ENCODE peak calls at places on chromosome 1, in ten cellular contexts. R is SJCRH30, Y is PC-9, E is neural progenitor cell, M is right atrium auricular region, Q is IMR-90, I is spleen, N is RWPE2, J is adipocyte, X is AG04449. H is an unnamed sample.

GRCh38 chr1:187226396-187226795 is 397.6 kb downstream of the PLA2G4A start:
- DNase-seq in R (no peak), Y (no peak), E (no peak), M (no peak), Q (peak; percentile 41), I (no peak), N (no peak), J (peak; percentile 12), X (no peak), H (no peak)

GRCh38 chr1:156123356-156124196 is 9.1 kb downstream of the LMNA start:
- DNase-seq in R (peak; percentile 97), Y (peak; percentile 94), E (peak; percentile 78), M (peak; percentile 100), Q (peak; percentile 98), I (peak; percentile 92), N (peak; percentile 93), J (peak; percentile 96), X (peak; percentile 89), H (peak; percentile 97)

GRCh38 chr1:231420959-231421615 is 1.0 kb downstream of the EGLN1 start:
- DNase-seq in R (peak; percentile 50), Y (peak; percentile 49), E (peak; percentile 66), M (peak; percentile 63), Q (peak; percentile 48), I (peak; percentile 91), N (no peak), J (peak; percentile 59), X (no peak), H (no peak)

GRCh38 chr1:109240158-109241152 is 8.9 kb upstream of the CELSR2 start:
- DNase-seq in R (no peak), Y (peak; percentile 96), E (peak; percentile 45), M (peak; percentile 65), Q (peak; percentile 71), I (peak; percentile 71), N (peak; percentile 97), J (peak; percentile 64), X (peak; percentile 28), H (peak; percentile 76)

GRCh38 chr1:24513691-24514090 is 11.1 kb downstream of the RCAN3 start:
- DNase-seq in R (no peak), Y (no peak), E (no peak), M (no peak), Q (no peak), I (no peak), N (no peak), J (no peak), X (no peak), H (no peak)

GRCh38 chr1:1967879-1968278 is 35.7 kb downstream of the CFAP74 start:
- DNase-seq in R (no peak), Y (no peak), E (no peak), M (no peak), Q (no peak), I (no peak), N (no peak), J (no peak), X (no peak), H (no peak)

GRCh38 chr1:159054427-159054826 is 22.1 kb downstream of the AIM2 start:
- DNase-seq in R (peak; percentile 48), Y (no peak), E (no peak), M (no peak), Q (peak; percentile 25), I (no peak), N (no peak), J (peak; percentile 31), X (no peak), H (no peak)

GRCh38 chr1:20913242-20913641 is 126.1 kb upstream of the HP1BP3 start:
- DNase-seq in R (no peak), Y (no peak), E (no peak), M (no peak), Q (no peak), I (no peak), N (no peak), J (no peak), X (no peak), H (no peak)

GRCh38 chr1:207518608-207519239 is 22.8 kb downstream of the CR1 start:
- DNase-seq in R (no peak), Y (no peak), E (no peak), M (no peak), Q (no peak), I (no peak), N (no peak), J (no peak), X (no peak), H (no peak)

GRCh38 chr1:105914403-105914802 is 1142.1 kb upstream of the PRMT6 start:
- DNase-seq in R (peak; percentile 4), Y (no peak), E (peak; percentile 17), M (no peak), Q (no peak), I (no peak), N (no peak), J (no peak), X (no peak), H (no peak)

GRCh38 chr1:87787551-87787950 is 458.9 kb downstream of the LMO4 start:
- DNase-seq in R (no peak), Y (peak; percentile 63), E (no peak), M (no peak), Q (peak; percentile 80), I (no peak), N (no peak), J (no peak), X (no peak), H (peak; percentile 39)
- H3K4me3 ChIP-seq in R (no peak overlapping the region), Y (no peak overlapping the region), E (no peak overlapping the region), M (no peak overlapping the region), Q (no peak overlapping the region), I (no peak overlapping the region), N (no peak overlapping the region), J (no peak overlapping the region), X (no peak overlapping the region), H (no peak overlapping the region)

GRCh38 chr1:168317309-168317708 is 36.6 kb downstream of the TBX19 start:
- DNase-seq in R (no peak), Y (no peak), E (no peak), M (no peak), Q (no peak), I (no peak), N (no peak), J (no peak), X (no peak), H (no peak)
- H3K4me3 ChIP-seq in R (no peak overlapping the region), Y (no peak overlapping the region), E (no peak overlapping the region), M (no peak overlapping the region), Q (no peak overlapping the region), I (no peak overlapping the region), N (no peak overlapping the region), J (no peak overlapping the region), X (no peak overlapping the region), H (no peak overlapping the region)

GRCh38 chr1:210328032-210328745 is 513 bp upstream of the HHAT start:
- DNase-seq in R (no peak), Y (no peak), E (no peak), M (no peak), Q (no peak), I (no peak), N (no peak), J (peak; percentile 5), X (no peak), H (no peak)

GRCh38 chr1:210321552-210321951 is 7.2 kb upstream of the HHAT start:
- DNase-seq in R (no peak), Y (no peak), E (no peak), M (no peak), Q (no peak), I (no peak), N (peak; percentile 49), J (peak; percentile 53), X (no peak), H (no peak)

GRCh38 chr1:210325026-210325670 is 3.6 kb upstream of the HHAT start:
- DNase-seq in R (no peak), Y (no peak), E (no peak), M (no peak), Q (no peak), I (no peak), N (no peak), J (no peak), X (no peak), H (no peak)

GRCh38 chr1:210321131-210321530 is 7.6 kb upstream of the HHAT start:
- DNase-seq in R (no peak), Y (no peak), E (peak; percentile 43), M (no peak), Q (no peak), I (no peak), N (no peak), J (peak; percentile 16), X (no peak), H (no peak)

DNA sequence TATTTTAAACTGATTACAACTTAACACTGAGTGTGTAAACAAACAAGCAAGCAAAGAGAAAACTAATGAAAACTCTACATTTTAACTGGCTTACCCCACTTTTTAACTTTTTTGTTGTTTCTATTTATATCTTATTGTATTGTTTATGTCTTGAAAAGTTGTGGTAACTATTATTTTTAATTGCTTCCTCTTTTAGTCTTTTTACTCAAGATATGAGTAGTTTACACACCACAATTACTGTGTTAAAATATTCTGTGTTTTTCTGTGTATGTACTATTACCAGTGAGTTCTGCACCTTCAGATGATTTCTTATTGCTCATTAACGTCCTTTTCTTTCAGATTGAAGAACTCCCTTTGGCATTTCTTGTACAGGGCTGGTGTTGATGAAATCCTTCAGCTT is 4.7 kb upstream of the HHAT start:
- DNase-seq in R (no peak), Y (no peak), E (no peak), M (no peak), Q (no peak), I (no peak), N (no peak), J (no peak), X (no peak), H (no peak)
- H3K4me3 ChIP-seq in R (no peak overlapping the region), Y (no peak overlapping the region), E (no peak overlapping the region), M (no peak overlapping the region), Q (no peak overlapping the region), I (no peak overlapping the region), N (no peak overlapping the region), J (no peak overlapping the region), X (no peak overlapping the region), H (no peak overlapping the region)

GRCh38 chr1:93615201-93616150 is 66.2 kb downstream of the BCAR3 start:
- DNase-seq in R (no peak), Y (peak; percentile 71), E (no peak), M (no peak), Q (peak; percentile 77), I (no peak), N (peak; percentile 89), J (peak; percentile 86), X (no peak), H (peak; percentile 97)
- H3K4me3 ChIP-seq in R (no peak overlapping the region), Y (peak overlapping the region; percentile 3), E (no peak overlapping the region), M (no peak overlapping the region), Q (no peak overlapping the region), I (no peak overlapping the region), N (no peak overlapping the region), J (no peak overlapping the region), X (no peak overlapping the region), H (no peak overlapping the region)

DNA sequence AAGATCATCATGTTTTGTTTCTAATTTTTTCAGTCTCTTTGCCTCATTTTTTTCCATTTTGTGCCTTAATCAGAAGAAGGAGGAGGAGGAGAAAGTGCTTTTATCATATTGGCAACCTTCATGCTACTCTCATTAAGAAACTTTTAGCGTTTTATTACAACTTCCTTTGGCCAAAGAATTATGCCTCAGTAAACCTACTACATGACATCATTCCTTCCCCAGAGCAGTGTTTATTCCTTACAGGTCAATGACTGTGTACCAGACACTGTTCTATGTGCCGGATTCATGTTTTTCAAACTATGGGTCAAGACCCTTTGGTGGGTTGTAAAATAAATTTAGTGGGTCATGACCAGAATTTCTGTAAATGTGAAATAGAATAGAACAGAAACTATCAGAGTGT is 110.4 kb downstream of the SLC30A10 start:
- DNase-seq in R (no peak), Y (no peak), E (no peak), M (no peak), Q (no peak), I (no peak), N (no peak), J (no peak), X (no peak), H (no peak)
- H3K4me3 ChIP-seq in R (no peak overlapping the region), Y (no peak overlapping the region), E (no peak overlapping the region), M (no peak overlapping the region), Q (no peak overlapping the region), I (no peak overlapping the region), N (no peak overlapping the region), J (no peak overlapping the region), X (no peak overlapping the region), H (no peak overlapping the region)

H was measured in skeletal muscle cell.